ENCODE peak calls at places on chromosomes 13 and 19, in eight cellular contexts. One of them, this sample, is unnamed.

GRCh38 chr19:11410682-11411081 is 8.4 kb downstream of the RGL3 start:
- DNase-seq in K562: no peak
- DNase-seq in GM12878: no peak
- DNase-seq in SK-N-SH: no peak
- DNase-seq in A549: no peak
- DNase-seq in IMR-90: peak
- DNase-seq in H1: no peak
- DNase-seq in HepG2: no peak
- DNase-seq in this sample: no peak

GRCh38 chr13:77429320-77430142 is 102.6 kb upstream of the MYCBP2 start:
- DNase-seq in HepG2: no peak
- DNase-seq in H1: no peak
- DNase-seq in SK-N-SH: no peak
- DNase-seq in A549: no peak
- DNase-seq in IMR-90: no peak
- DNase-seq in K562: no peak
- DNase-seq in GM12878: peak
- DNase-seq in this sample: no peak

GRCh38 chr13:52968074-52968700 is 60.4 kb upstream of the OLFM4 start:
- DNase-seq in H1: peak
- DNase-seq in SK-N-SH: peak
- DNase-seq in GM12878: peak
- DNase-seq in A549: peak
- DNase-seq in K562: peak
- DNase-seq in HepG2: peak
- DNase-seq in IMR-90: peak
- DNase-seq in this sample: peak

GRCh38 chr19:14450168-14450874 is 17.2 kb downstream of the PKN1 start:
- DNase-seq in GM12878: no peak
- DNase-seq in IMR-90: no peak
- DNase-seq in SK-N-SH: peak
- DNase-seq in K562: peak
- DNase-seq in H1: peak
- DNase-seq in HepG2: peak
- DNase-seq in A549: peak
- DNase-seq in this sample: peak

GRCh38 chr13:101594936-101595335 is 142.5 kb downstream of the ITGBL1 start:
- DNase-seq in SK-N-SH: no peak
- DNase-seq in HepG2: no peak
- DNase-seq in A549: no peak
- DNase-seq in GM12878: no peak
- DNase-seq in IMR-90: no peak
- DNase-seq in H1: no peak
- DNase-seq in K562: no peak
- DNase-seq in this sample: no peak

GRCh38 chr13:111518161-111518791 is 197.8 kb downstream of the TEX29 start:
- DNase-seq in H1: no peak
- DNase-seq in IMR-90: no peak
- DNase-seq in A549: no peak
- DNase-seq in SK-N-SH: no peak
- DNase-seq in HepG2: no peak
- DNase-seq in GM12878: no peak
- DNase-seq in K562: peak
- DNase-seq in this sample: no peak

GRCh38 chr19:7868671-7869452 is 5.3 kb downstream of the PRR36 start:
- DNase-seq in HepG2: peak
- DNase-seq in IMR-90: peak
- DNase-seq in H1: peak
- DNase-seq in GM12878: peak
- DNase-seq in A549: peak
- DNase-seq in K562: peak
- DNase-seq in SK-N-SH: peak
- DNase-seq in this sample: peak

GRCh38 chr13:93603043-93603442 is 376.4 kb downstream of the GPC6 start:
- DNase-seq in H1: peak
- DNase-seq in GM12878: no peak
- DNase-seq in SK-N-SH: no peak
- DNase-seq in A549: no peak
- DNase-seq in IMR-90: peak
- DNase-seq in HepG2: no peak
- DNase-seq in K562: no peak
- DNase-seq in this sample: no peak

GRCh38 chr13:99237981-99238662 is 20.1 kb downstream of the GPR18 start:
- DNase-seq in GM12878: no peak
- DNase-seq in SK-N-SH: no peak
- DNase-seq in IMR-90: no peak
- DNase-seq in HepG2: no peak
- DNase-seq in K562: no peak
- DNase-seq in A549: no peak
- DNase-seq in H1: no peak
- DNase-seq in this sample: no peak

GRCh38 chr13:21033866-21034601 is 27.4 kb downstream of the LATS2 start:
- DNase-seq in GM12878: no peak
- DNase-seq in SK-N-SH: no peak
- DNase-seq in H1: no peak
- DNase-seq in K562: no peak
- DNase-seq in A549: no peak
- DNase-seq in IMR-90: no peak
- DNase-seq in HepG2: no peak
- DNase-seq in this sample: no peak

GRCh38 chr19:49857834-49858590 is 7.1 kb downstream of the PTOV1 start:
- DNase-seq in GM12878: no peak
- DNase-seq in A549: no peak
- DNase-seq in H1: no peak
- DNase-seq in SK-N-SH: no peak
- DNase-seq in K562: no peak
- DNase-seq in HepG2: no peak
- DNase-seq in IMR-90: no peak
- DNase-seq in this sample: no peak

GRCh38 chr13:106354961-106355360 is 180.5 kb downstream of the EFNB2 start:
- DNase-seq in H1: no peak
- DNase-seq in SK-N-SH: no peak
- DNase-seq in HepG2: no peak
- DNase-seq in A549: no peak
- DNase-seq in K562: no peak
- DNase-seq in GM12878: no peak
- DNase-seq in IMR-90: no peak
- DNase-seq in this sample: no peak
- TF ChIP-seq RAD21 in H1: no peak
- TF ChIP-seq RAD21 in SK-N-SH: no peak
- TF ChIP-seq RAD21 in HepG2: no peak
- TF ChIP-seq RAD21 in A549: no peak
- TF ChIP-seq RAD21 in K562: no peak
- TF ChIP-seq RAD21 in GM12878: no peak
- TF ChIP-seq RAD21 in IMR-90: no peak
- TF ChIP-seq RAD21 in this sample: no peak

DNA sequence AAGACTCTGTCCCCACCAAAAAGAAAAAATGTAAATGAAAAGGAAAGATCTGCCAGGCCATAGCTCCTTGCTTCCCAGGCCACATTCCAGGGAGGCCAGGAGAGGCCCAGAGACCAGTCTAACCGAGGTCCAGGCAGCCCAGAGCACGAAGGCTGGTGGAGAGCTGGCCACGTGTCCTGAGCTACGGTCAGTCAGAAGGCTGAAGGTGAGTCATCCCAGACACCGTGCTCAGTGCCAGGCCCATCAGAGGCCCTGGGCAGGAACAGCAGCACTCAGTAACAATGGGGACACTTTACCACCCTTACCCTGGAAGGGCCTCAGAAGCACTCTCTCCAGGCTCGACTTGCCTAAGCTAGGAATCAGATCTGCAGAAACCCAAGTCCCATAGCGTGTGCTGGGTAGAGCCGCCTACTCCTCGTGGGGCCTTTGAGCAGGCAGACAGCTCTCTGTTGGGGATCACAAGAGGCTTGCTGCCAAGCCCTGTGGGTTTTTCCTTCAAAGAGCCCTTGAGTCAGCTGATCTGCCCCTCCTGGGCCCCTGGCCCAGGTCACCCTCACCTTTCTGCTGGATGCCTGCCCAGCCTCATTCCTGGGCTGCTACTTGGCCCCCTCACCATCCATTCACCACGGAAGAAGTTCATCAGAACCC is 11.6 kb upstream of the DNMT1 start:
- DNase-seq in HepG2: peak
- DNase-seq in A549: no peak
- DNase-seq in H1: no peak
- DNase-seq in IMR-90: peak
- DNase-seq in GM12878: no peak
- DNase-seq in K562: no peak
- DNase-seq in SK-N-SH: no peak
- DNase-seq in this sample: no peak
- TF ChIP-seq RAD21 in HepG2: no peak
- TF ChIP-seq RAD21 in A549: no peak
- TF ChIP-seq RAD21 in H1: no peak
- TF ChIP-seq RAD21 in IMR-90: no peak
- TF ChIP-seq RAD21 in GM12878: no peak
- TF ChIP-seq RAD21 in K562: no peak
- TF ChIP-seq RAD21 in SK-N-SH: no peak
- TF ChIP-seq RAD21 in this sample: no peak

GRCh38 chr19:54422136-54422535 is 6.9 kb downstream of the TTYH1 start:
- DNase-seq in SK-N-SH: no peak
- DNase-seq in K562: no peak
- DNase-seq in IMR-90: no peak
- DNase-seq in HepG2: no peak
- DNase-seq in A549: no peak
- DNase-seq in GM12878: no peak
- DNase-seq in H1: no peak
- DNase-seq in this sample: no peak
- TF ChIP-seq RAD21 in SK-N-SH: no peak
- TF ChIP-seq RAD21 in K562: no peak
- TF ChIP-seq RAD21 in IMR-90: no peak
- TF ChIP-seq RAD21 in HepG2: no peak
- TF ChIP-seq RAD21 in A549: no peak
- TF ChIP-seq RAD21 in GM12878: no peak
- TF ChIP-seq RAD21 in H1: peak
- TF ChIP-seq RAD21 in this sample: no peak

GRCh38 chr19:10061717-10062310 is 24.3 kb upstream of the SHFL start:
- DNase-seq in HepG2: no peak
- DNase-seq in A549: no peak
- DNase-seq in IMR-90: no peak
- DNase-seq in K562: peak
- DNase-seq in H1: no peak
- DNase-seq in GM12878: no peak
- DNase-seq in SK-N-SH: no peak
- DNase-seq in this sample: no peak
- TF ChIP-seq RAD21 in HepG2: no peak
- TF ChIP-seq RAD21 in A549: no peak
- TF ChIP-seq RAD21 in IMR-90: no peak
- TF ChIP-seq RAD21 in K562: no peak
- TF ChIP-seq RAD21 in H1: no peak
- TF ChIP-seq RAD21 in GM12878: no peak
- TF ChIP-seq RAD21 in SK-N-SH: no peak
- TF ChIP-seq RAD21 in this sample: no peak

DNA sequence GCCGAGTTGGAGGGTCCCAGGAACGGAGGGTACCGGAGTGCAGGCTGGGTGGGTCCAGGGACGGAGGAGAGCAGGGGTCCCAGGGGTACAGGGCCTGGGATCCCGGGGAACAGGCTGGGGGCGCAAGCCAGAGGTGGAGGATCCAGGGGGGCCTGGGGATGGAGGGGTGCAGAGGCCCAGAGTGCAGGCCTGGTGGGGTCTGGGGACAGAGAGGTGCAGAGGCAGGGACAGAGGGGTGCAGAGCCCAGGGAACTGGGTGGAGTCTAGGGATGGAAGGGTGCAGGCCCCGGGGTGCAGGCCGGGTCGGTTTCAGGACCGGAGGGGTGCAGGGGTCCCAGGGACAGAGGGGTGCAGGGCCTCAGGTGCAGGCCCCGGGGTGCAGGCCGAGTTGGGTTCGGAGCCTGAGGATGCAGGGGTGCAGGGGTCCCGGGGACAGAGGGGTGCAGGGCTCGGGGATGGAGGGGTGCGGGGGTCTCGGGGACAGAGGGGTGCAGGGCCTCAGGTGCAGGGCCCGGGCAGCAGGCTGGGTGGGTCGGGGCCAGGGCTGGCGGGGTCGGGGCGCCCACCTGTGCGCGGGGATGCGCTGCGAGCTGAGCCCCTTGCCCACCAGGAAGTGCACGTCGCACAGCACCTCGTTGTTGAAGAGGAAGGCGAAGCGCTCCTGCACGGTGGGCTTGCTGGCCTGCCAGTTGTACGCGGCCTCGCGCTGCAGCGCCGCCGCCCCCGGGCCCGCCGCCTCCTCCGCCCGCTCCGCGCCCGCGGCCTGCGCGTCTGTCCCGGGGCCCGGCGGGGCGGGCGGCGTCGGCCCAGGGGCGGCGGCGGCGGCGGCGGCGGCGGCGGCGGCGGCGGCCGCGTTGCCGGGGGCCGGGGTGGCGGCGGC is 543 bp downstream of the BTBD2 start:
- DNase-seq in GM12878: no peak
- DNase-seq in K562: peak
- DNase-seq in H1: no peak
- DNase-seq in IMR-90: no peak
- DNase-seq in HepG2: no peak
- DNase-seq in SK-N-SH: peak
- DNase-seq in A549: no peak
- DNase-seq in this sample: no peak
- TF ChIP-seq RAD21 in GM12878: no peak
- TF ChIP-seq RAD21 in K562: no peak
- TF ChIP-seq RAD21 in H1: no peak
- TF ChIP-seq RAD21 in IMR-90: no peak
- TF ChIP-seq RAD21 in HepG2: no peak
- TF ChIP-seq RAD21 in SK-N-SH: no peak
- TF ChIP-seq RAD21 in A549: no peak
- TF ChIP-seq RAD21 in this sample: no peak

GRCh38 chr13:89982406-89983085 is 1364.9 kb upstream of the MIR17HG start:
- DNase-seq in SK-N-SH: no peak
- DNase-seq in K562: no peak
- DNase-seq in HepG2: no peak
- DNase-seq in A549: no peak
- DNase-seq in GM12878: no peak
- DNase-seq in IMR-90: no peak
- DNase-seq in H1: no peak
- DNase-seq in this sample: no peak

GRCh38 chr13:89988206-89988605 is 1359.3 kb upstream of the MIR17HG start:
- DNase-seq in GM12878: no peak
- DNase-seq in K562: no peak
- DNase-seq in IMR-90: no peak
- DNase-seq in H1: no peak
- DNase-seq in SK-N-SH: no peak
- DNase-seq in A549: no peak
- DNase-seq in HepG2: no peak
- DNase-seq in this sample: no peak
- TF ChIP-seq RAD21 in GM12878: no peak
- TF ChIP-seq RAD21 in K562: no peak
- TF ChIP-seq RAD21 in IMR-90: no peak
- TF ChIP-seq RAD21 in H1: no peak
- TF ChIP-seq RAD21 in SK-N-SH: no peak
- TF ChIP-seq RAD21 in A549: no peak
- TF ChIP-seq RAD21 in HepG2: no peak
- TF ChIP-seq RAD21 in this sample: no peak

GRCh38 chr19:40370997-40371801 is 18.8 kb downstream of the HIPK4 start:
- DNase-seq in A549: no peak
- DNase-seq in IMR-90: no peak
- DNase-seq in GM12878: no peak
- DNase-seq in H1: no peak
- DNase-seq in SK-N-SH: peak
- DNase-seq in K562: peak
- DNase-seq in HepG2: no peak
- DNase-seq in this sample: no peak
- TF ChIP-seq RAD21 in A549: no peak
- TF ChIP-seq RAD21 in IMR-90: no peak
- TF ChIP-seq RAD21 in GM12878: no peak
- TF ChIP-seq RAD21 in H1: no peak
- TF ChIP-seq RAD21 in SK-N-SH: no peak
- TF ChIP-seq RAD21 in K562: no peak
- TF ChIP-seq RAD21 in HepG2: no peak
- TF ChIP-seq RAD21 in this sample: no peak

This sample was measured in HCT116.